ENCODE peak calls at places on chromosomes 13 and 19, in seven cellular contexts. R is ascending aorta, V is fibroblast of pulmonary artery, Q is fibroblast of lung, B is breast epithelium, G is esophagus squamous epithelium, P is upper lobe of right lung. N is an unnamed sample.

GRCh38 chr19:15259900-15260299 is 27.7 kb upstream of the EPHX3 start:
- DNase-seq in R (no peak), V (no peak), Q (no peak), B (no peak), G (no peak), P (no peak), N (no peak)

GRCh38 chr19:17091758-17092333 is 16.3 kb downstream of the MYO9B start:
- DNase-seq in R (no peak), V (no peak), Q (no peak), B (no peak), G (no peak), P (peak), N (no peak)

GRCh38 chr19:3054972-3055740 is 7.1 kb downstream of the TLE5 start:
- DNase-seq in R (no peak), V (no peak), Q (peak), B (no peak), G (no peak), P (no peak), N (no peak)

GRCh38 chr19:4304509-4305252 is at the start of gene FSD1:
- DNase-seq in R (no peak), V (peak), Q (peak), B (no peak), G (no peak), P (no peak), N (peak)

GRCh38 chr13:109631069-109631468 is 155.3 kb downstream of the IRS2 start:
- DNase-seq in R (no peak), V (no peak), Q (no peak), B (no peak), G (no peak), P (no peak), N (no peak)

GRCh38 chr19:17553256-17553655 is 2.2 kb upstream of the COLGALT1 start:
- DNase-seq in R (peak), V (peak), Q (peak), B (no peak), G (no peak), P (no peak), N (no peak)

GRCh38 chr19:33734913-33735312 is 61.8 kb upstream of the KCTD15 start:
- DNase-seq in R (no peak), V (no peak), Q (no peak), B (no peak), G (no peak), P (peak), N (no peak)

GRCh38 chr13:50915562-50915961 is 6.0 kb downstream of the RNASEH2B start:
- DNase-seq in R (no peak), V (no peak), Q (no peak), B (no peak), G (no peak), P (no peak), N (no peak)

GRCh38 chr19:46116121-46116520 is 8.4 kb downstream of the IGFL3 start:
- DNase-seq in R (no peak), V (no peak), Q (peak), B (no peak), G (no peak), P (no peak), N (no peak)

GRCh38 chr19:2550431-2551171 is 74.7 kb downstream of the GADD45B start:
- DNase-seq in R (no peak), V (no peak), Q (no peak), B (no peak), G (no peak), P (peak), N (no peak)

GRCh38 chr19:35216833-35217707 is 11.5 kb downstream of the FAM187B start:
- DNase-seq in R (no peak), V (no peak), Q (no peak), B (no peak), G (no peak), P (peak), N (no peak)

GRCh38 chr13:26186995-26187394 is 35.1 kb downstream of the RNF6 start:
- DNase-seq in R (no peak), V (no peak), Q (no peak), B (no peak), G (no peak), P (no peak), N (no peak)

GRCh38 chr13:106155411-106155810 is 380.1 kb downstream of the EFNB2 start:
- DNase-seq in R (no peak), V (no peak), Q (peak), B (no peak), G (no peak), P (no peak), N (no peak)

GRCh38 chr19:1467228-1467511 is 11.8 kb downstream of the C19orf25 start:
- DNase-seq in R (no peak), V (no peak), Q (no peak), B (no peak), G (no peak), P (no peak), N (no peak)

GRCh38 chr19:1466461-1467227 is 12.4 kb downstream of the C19orf25 start:
- DNase-seq in R (no peak), V (no peak), Q (no peak), B (no peak), G (no peak), P (no peak), N (no peak)

GRCh38 chr19:1466018-1466460 is 13.0 kb downstream of the C19orf25 start:
- DNase-seq in R (no peak), V (no peak), Q (no peak), B (no peak), G (no peak), P (no peak), N (no peak)

GRCh38 chr19:1467512-1468273 is 11.3 kb downstream of the C19orf25 start:
- DNase-seq in R (no peak), V (no peak), Q (no peak), B (no peak), G (no peak), P (no peak), N (no peak)

DNA sequence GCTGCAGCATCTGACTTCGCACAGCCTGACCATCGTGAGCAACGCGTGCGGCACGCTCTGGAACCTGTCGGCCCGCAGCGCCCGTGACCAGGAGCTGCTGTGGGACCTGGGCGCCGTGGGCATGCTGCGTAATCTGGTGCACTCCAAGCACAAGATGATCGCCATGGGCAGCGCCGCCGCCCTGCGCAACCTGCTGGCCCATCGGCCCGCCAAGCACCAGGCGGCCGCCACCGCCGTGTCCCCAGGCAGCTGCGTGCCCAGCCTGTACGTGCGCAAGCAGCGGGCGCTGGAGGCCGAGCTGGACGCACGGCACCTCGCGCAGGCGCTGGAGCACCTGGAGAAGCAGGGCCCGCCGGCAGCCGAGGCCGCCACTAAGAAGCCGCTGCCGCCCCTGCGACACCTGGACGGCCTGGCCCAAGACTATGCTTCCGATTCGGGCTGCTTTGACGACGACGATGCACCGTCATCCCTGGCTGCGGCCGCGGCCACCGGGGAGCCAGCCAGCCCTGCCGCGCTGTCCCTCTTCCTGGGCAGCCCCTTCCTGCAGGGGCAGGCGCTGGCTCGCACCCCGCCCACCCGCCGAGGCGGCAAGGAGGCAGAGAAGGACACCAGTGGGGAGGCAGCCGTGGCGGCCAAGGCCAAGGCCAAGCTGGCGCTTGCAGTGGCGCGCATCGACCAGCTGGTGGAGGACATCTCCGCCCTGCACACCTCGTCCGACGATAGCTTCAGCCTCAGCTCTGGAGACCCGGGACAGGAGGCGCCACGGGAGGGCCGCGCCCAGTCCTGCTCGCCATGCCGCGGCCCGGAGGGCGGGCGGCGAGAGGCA is 13.6 kb downstream of the C19orf25 start:
- DNase-seq in R (no peak), V (no peak), Q (no peak), B (no peak), G (no peak), P (no peak), N (no peak)
- TF ChIP-seq CTCF in R (no peak), V (peak), Q (no peak), B (peak), G (peak), P (peak), N (peak)

DNA sequence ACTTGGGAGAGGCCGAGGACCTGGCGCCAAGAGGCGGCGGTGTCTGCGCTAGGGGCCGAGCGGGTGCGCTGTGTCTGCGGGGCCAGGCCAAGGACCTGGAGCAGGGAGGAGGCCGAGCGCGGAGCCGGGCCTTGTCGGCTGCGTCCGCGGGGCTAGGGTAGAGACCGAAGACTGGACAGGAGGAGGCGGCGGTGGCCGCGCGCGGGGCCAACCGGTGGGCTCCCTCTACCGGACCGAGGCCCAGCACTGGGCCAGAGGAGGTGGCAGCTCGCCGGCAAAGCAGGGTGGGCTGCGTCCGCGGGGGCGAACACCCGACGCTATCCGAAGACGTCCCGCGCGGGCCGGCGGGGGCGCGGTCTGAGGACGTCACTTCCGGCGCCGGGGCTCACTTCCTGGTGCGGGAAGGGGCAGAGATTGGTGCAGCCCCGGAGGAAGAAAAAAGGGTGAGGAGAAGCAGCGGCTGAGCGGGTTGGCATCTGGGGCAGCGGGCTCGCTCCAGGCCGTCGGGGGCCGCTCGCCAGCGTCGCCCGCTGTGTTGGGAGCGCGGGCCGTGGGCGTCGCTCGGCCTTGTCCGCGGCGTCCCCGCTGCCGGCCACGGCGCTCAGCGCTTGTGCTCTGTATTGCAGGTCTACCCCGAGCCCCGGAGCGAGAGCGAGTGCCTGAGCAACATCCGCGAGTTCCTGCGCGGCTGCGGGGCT is 38.3 kb downstream of the ARHGEF7 start:
- DNase-seq in R (peak), V (peak), Q (peak), B (peak), G (peak), P (peak), N (peak)
- TF ChIP-seq CTCF in R (peak), V (no peak), Q (peak), B (no peak), G (no peak), P (no peak), N (peak)

GRCh38 chr13:94992277-94992989 is 280.1 kb upstream of the SOX21 start:
- DNase-seq in R (no peak), V (peak), Q (peak), B (no peak), G (no peak), P (no peak), N (no peak)

GRCh38 chr13:94997126-94997525 is 284.8 kb upstream of the SOX21 start:
- DNase-seq in R (no peak), V (peak), Q (no peak), B (no peak), G (no peak), P (no peak), N (no peak)

GRCh38 chr13:94994506-94994905 is 282.2 kb upstream of the SOX21 start:
- DNase-seq in R (no peak), V (no peak), Q (no peak), B (no peak), G (no peak), P (no peak), N (no peak)

GRCh38 chr13:94996445-94996844 is 284.1 kb upstream of the SOX21 start:
- DNase-seq in R (no peak), V (no peak), Q (no peak), B (no peak), G (no peak), P (no peak), N (no peak)

GRCh38 chr13:94993608-94994007 is 281.3 kb upstream of the SOX21 start:
- DNase-seq in R (no peak), V (peak), Q (peak), B (no peak), G (no peak), P (no peak), N (no peak)
- TF ChIP-seq CTCF in R (no peak), V (no peak), Q (no peak), B (no peak), G (no peak), P (no peak), N (no peak)

GRCh38 chr13:73286177-73286576 is 227.4 kb downstream of the KLF5 start:
- DNase-seq in R (no peak), V (no peak), Q (no peak), B (no peak), G (no peak), P (no peak), N (no peak)
- TF ChIP-seq CTCF in R (no peak), V (no peak), Q (no peak), B (no peak), G (peak), P (no peak), N (peak)

GRCh38 chr19:23309926-23310325 is 59.7 kb upstream of the ZNF724 start:
- DNase-seq in R (no peak), V (no peak), Q (no peak), B (no peak), G (no peak), P (no peak), N (no peak)

GRCh38 chr19:23311551-23311950 is 61.4 kb upstream of the ZNF724 start:
- DNase-seq in R (no peak), V (no peak), Q (no peak), B (no peak), G (no peak), P (no peak), N (no peak)

GRCh38 chr19:23310729-23311211 is 60.6 kb upstream of the ZNF724 start:
- DNase-seq in R (no peak), V (no peak), Q (no peak), B (no peak), G (no peak), P (no peak), N (no peak)

GRCh38 chr19:23304238-23304637 is 54.0 kb upstream of the ZNF724 start:
- DNase-seq in R (no peak), V (no peak), Q (no peak), B (no peak), G (no peak), P (no peak), N (no peak)

DNA sequence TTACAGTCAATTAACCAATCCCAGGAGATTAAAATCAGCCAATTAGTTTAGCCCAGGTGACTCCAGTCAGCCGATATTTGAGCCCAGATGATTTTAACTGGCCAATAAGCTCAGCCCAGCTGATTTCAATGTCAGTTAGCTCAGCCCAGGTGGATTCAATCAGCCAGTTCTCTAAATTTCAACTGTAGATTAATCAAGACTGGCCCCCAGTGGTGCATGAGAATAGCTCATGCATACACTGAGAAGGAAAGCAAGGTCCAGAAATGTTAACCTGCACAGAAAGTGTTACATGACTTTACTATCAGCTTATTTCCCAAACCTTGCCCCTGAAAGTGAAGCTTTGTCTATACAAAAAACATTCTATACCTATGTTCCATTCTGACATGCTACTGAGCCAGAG is 55.4 kb upstream of the ZNF724 start:
- DNase-seq in R (no peak), V (no peak), Q (no peak), B (no peak), G (no peak), P (no peak), N (no peak)
- TF ChIP-seq CTCF in R (no peak), V (no peak), Q (no peak), B (no peak), G (no peak), P (no peak), N (no peak)

GRCh38 chr19:1081301-1082164 is 13.6 kb downstream of the POLR2E start:
- DNase-seq in R (no peak), V (no peak), Q (no peak), B (no peak), G (no peak), P (peak), N (no peak)
- TF ChIP-seq CTCF in R (no peak), V (no peak), Q (no peak), B (no peak), G (no peak), P (no peak), N (no peak)

GRCh38 chr19:50383307-50383851 is 768 bp upstream of the POLD1 start:
- DNase-seq in R (no peak), V (no peak), Q (no peak), B (no peak), G (no peak), P (no peak), N (no peak)
- TF ChIP-seq CTCF in R (no peak), V (no peak), Q (no peak), B (no peak), G (no peak), P (no peak), N (no peak)

N was measured in type B pancreatic cell.